ENCODE peak calls at places on chromosomes 6 and 20, in five cellular contexts. One of them, this sample, is unnamed.

GRCh38 chr6:147515327-147515726 is 6.8 kb downstream of the SAMD5 start:
- DNase-seq in GM12878: no peak
- DNase-seq in GM23248: no peak
- DNase-seq in fibroblast of lung: no peak
- DNase-seq in HCT116: no peak
- DNase-seq in this sample: no peak

GRCh38 chr20:32823078-32823477 is 3.3 kb downstream of the MAPRE1 start:
- DNase-seq in HCT116: no peak
- DNase-seq in GM23248: peak
- DNase-seq in fibroblast of lung: peak
- DNase-seq in GM12878: no peak
- DNase-seq in this sample: peak

GRCh38 chr20:20360464-20360863 is 7.4 kb upstream of the INSM1 start:
- DNase-seq in GM12878: no peak
- DNase-seq in fibroblast of lung: peak
- DNase-seq in GM23248: peak
- DNase-seq in HCT116: peak
- DNase-seq in this sample: peak

GRCh38 chr6:125114248-125114858 is 39.2 kb upstream of the TPD52L1 start:
- DNase-seq in HCT116: peak
- DNase-seq in GM12878: no peak
- DNase-seq in GM23248: peak
- DNase-seq in fibroblast of lung: peak
- DNase-seq in this sample: no peak

GRCh38 chr6:109296305-109296915 is 85.9 kb downstream of the CD164 start:
- DNase-seq in fibroblast of lung: no peak
- DNase-seq in HCT116: no peak
- DNase-seq in GM23248: peak
- DNase-seq in GM12878: no peak
- DNase-seq in this sample: no peak

GRCh38 chr6:90610671-90611542 is 24.0 kb upstream of the MAP3K7 start:
- DNase-seq in fibroblast of lung: peak
- DNase-seq in GM12878: no peak
- DNase-seq in HCT116: no peak
- DNase-seq in GM23248: peak
- DNase-seq in this sample: peak

GRCh38 chr20:14401479-14402138 is 64.2 kb upstream of the FLRT3 start:
- DNase-seq in GM23248: no peak
- DNase-seq in fibroblast of lung: peak
- DNase-seq in HCT116: no peak
- DNase-seq in GM12878: no peak
- DNase-seq in this sample: no peak

GRCh38 chr6:135938588-135939215 is 87.2 kb downstream of the PDE7B start:
- DNase-seq in fibroblast of lung: peak
- DNase-seq in GM23248: peak
- DNase-seq in HCT116: no peak
- DNase-seq in GM12878: no peak
- DNase-seq in this sample: peak

GRCh38 chr20:58984691-58985090 is 3.6 kb downstream of the NELFCD start:
- DNase-seq in fibroblast of lung: no peak
- DNase-seq in GM23248: no peak
- DNase-seq in GM12878: no peak
- DNase-seq in HCT116: no peak
- DNase-seq in this sample: no peak

GRCh38 chr20:50317644-50318043 is 127.0 kb downstream of the CEBPB start:
- DNase-seq in GM12878: no peak
- DNase-seq in GM23248: no peak
- DNase-seq in HCT116: no peak
- DNase-seq in fibroblast of lung: no peak
- DNase-seq in this sample: no peak

GRCh38 chr6:109834595-109835437 is 143.3 kb upstream of the GPR6 start:
- DNase-seq in GM12878: no peak
- DNase-seq in GM23248: no peak
- DNase-seq in fibroblast of lung: no peak
- DNase-seq in HCT116: no peak
- DNase-seq in this sample: no peak

GRCh38 chr6:116387374-116387773 is 16.6 kb downstream of the DSE start:
- DNase-seq in GM23248: peak
- DNase-seq in HCT116: peak
- DNase-seq in GM12878: no peak
- DNase-seq in fibroblast of lung: peak
- DNase-seq in this sample: peak

GRCh38 chr6:41965429-41966213 is 24.0 kb upstream of the CCND3 start:
- DNase-seq in GM23248: no peak
- DNase-seq in HCT116: no peak
- DNase-seq in fibroblast of lung: no peak
- DNase-seq in GM12878: no peak
- DNase-seq in this sample: peak

GRCh38 chr6:124968401-124968800 is 6.2 kb downstream of the RNF217 start:
- DNase-seq in HCT116: no peak
- DNase-seq in GM12878: no peak
- DNase-seq in GM23248: no peak
- DNase-seq in fibroblast of lung: no peak
- DNase-seq in this sample: no peak

GRCh38 chr6:5025911-5026819 is 22.3 kb upstream of the RPP40 start:
- DNase-seq in GM23248: peak
- DNase-seq in fibroblast of lung: peak
- DNase-seq in GM12878: no peak
- DNase-seq in HCT116: no peak
- DNase-seq in this sample: peak

GRCh38 chr20:62499758-62500236 is 24.0 kb upstream of the GATA5 start:
- DNase-seq in fibroblast of lung: no peak
- DNase-seq in HCT116: no peak
- DNase-seq in GM23248: no peak
- DNase-seq in GM12878: no peak
- DNase-seq in this sample: no peak

GRCh38 chr6:47307362-47308222 is 2.1 kb downstream of the TNFRSF21 start:
- DNase-seq in fibroblast of lung: no peak
- DNase-seq in HCT116: no peak
- DNase-seq in GM12878: no peak
- DNase-seq in GM23248: no peak
- DNase-seq in this sample: no peak

GRCh38 chr20:23583526-23583925 is 15.2 kb upstream of the CST9L start:
- DNase-seq in GM12878: no peak
- DNase-seq in GM23248: no peak
- DNase-seq in HCT116: no peak
- DNase-seq in fibroblast of lung: no peak
- DNase-seq in this sample: no peak

GRCh38 chr6:169452117-169452868 is 198.6 kb upstream of the THBS2 start:
- DNase-seq in HCT116: peak
- DNase-seq in GM12878: no peak
- DNase-seq in fibroblast of lung: peak
- DNase-seq in GM23248: peak
- DNase-seq in this sample: peak

GRCh38 chr6:112851141-112851540 is 504.0 kb downstream of the RFPL4B start:
- DNase-seq in GM23248: no peak
- DNase-seq in HCT116: no peak
- DNase-seq in GM12878: no peak
- DNase-seq in fibroblast of lung: no peak
- DNase-seq in this sample: no peak

GRCh38 chr20:51373713-51374481 is 168.6 kb downstream of the NFATC2 start:
- DNase-seq in fibroblast of lung: no peak
- DNase-seq in GM12878: no peak
- DNase-seq in HCT116: no peak
- DNase-seq in GM23248: no peak
- DNase-seq in this sample: peak

GRCh38 chr6:33642897-33643296 is 21.8 kb downstream of the ITPR3 start:
- DNase-seq in HCT116: no peak
- DNase-seq in fibroblast of lung: no peak
- DNase-seq in GM12878: no peak
- DNase-seq in GM23248: no peak
- DNase-seq in this sample: no peak

GRCh38 chr20:51340451-51340840 is 202.1 kb downstream of the NFATC2 start:
- DNase-seq in HCT116: no peak
- DNase-seq in fibroblast of lung: no peak
- DNase-seq in GM23248: no peak
- DNase-seq in GM12878: no peak
- DNase-seq in this sample: no peak

GRCh38 chr6:40328988-40329545 is 258.1 kb downstream of the LRFN2 start:
- DNase-seq in GM23248: no peak
- DNase-seq in fibroblast of lung: no peak
- DNase-seq in HCT116: no peak
- DNase-seq in GM12878: no peak
- DNase-seq in this sample: no peak

GRCh38 chr20:25695532-25696383 is 895 bp downstream of the ZNF337 start:
- DNase-seq in fibroblast of lung: peak
- DNase-seq in GM12878: no peak
- DNase-seq in HCT116: no peak
- DNase-seq in GM23248: peak
- DNase-seq in this sample: no peak

GRCh38 chr6:35049885-35050284 is 91.3 kb downstream of the TCP11 start:
- DNase-seq in HCT116: no peak
- DNase-seq in fibroblast of lung: peak
- DNase-seq in GM23248: peak
- DNase-seq in GM12878: no peak
- DNase-seq in this sample: peak

GRCh38 chr20:19737025-19737424 is 21.0 kb upstream of the RIN2 start:
- DNase-seq in GM12878: peak
- DNase-seq in HCT116: no peak
- DNase-seq in fibroblast of lung: peak
- DNase-seq in GM23248: peak
- DNase-seq in this sample: peak

GRCh38 chr6:11854418-11855165 is 76.0 kb upstream of the ADTRP start:
- DNase-seq in fibroblast of lung: peak
- DNase-seq in GM23248: peak
- DNase-seq in HCT116: no peak
- DNase-seq in GM12878: no peak
- DNase-seq in this sample: peak

GRCh38 chr20:53857723-53858236 is 212.6 kb downstream of the BCAS1 start:
- DNase-seq in GM23248: no peak
- DNase-seq in HCT116: no peak
- DNase-seq in GM12878: no peak
- DNase-seq in fibroblast of lung: no peak
- DNase-seq in this sample: no peak

DNA sequence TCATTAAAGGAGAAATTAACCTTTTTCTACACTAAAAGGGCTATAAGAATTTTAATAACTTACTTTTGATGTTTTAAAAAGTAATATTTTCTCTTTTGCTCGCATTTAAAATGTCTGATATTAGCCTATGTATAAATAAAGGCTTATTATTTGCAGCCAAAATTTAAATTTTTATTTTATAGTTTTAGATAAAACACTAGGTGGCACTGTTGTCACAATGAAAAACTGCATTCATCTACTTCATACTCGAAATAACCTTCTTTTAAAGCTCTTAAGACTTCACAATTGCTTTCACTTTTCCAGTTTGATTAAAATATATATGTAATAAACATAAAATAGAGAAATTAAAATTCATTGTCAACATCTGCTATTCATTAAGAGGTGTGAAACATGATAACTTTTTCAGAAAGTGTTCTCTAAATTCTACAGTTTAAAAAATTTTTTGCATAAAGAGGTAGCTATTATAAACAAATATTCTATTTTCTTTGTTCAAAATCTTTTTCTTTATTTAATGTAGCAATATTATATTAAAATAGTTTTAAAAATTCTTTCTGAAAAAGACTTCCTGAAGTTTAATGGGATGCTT is 78.8 kb upstream of the DEFB112 start:
- DNase-seq in HCT116: no peak
- DNase-seq in GM23248: peak
- DNase-seq in GM12878: no peak
- DNase-seq in fibroblast of lung: peak
- DNase-seq in this sample: no peak
- TF ChIP-seq EZH2 in HCT116: no peak
- TF ChIP-seq EZH2 in GM23248: no peak
- TF ChIP-seq EZH2 in GM12878: no peak
- TF ChIP-seq EZH2 in fibroblast of lung: no peak
- TF ChIP-seq EZH2 in this sample: no peak

GRCh38 chr20:46204594-46205205 is 86.6 kb downstream of the CD40 start:
- DNase-seq in GM23248: no peak
- DNase-seq in GM12878: no peak
- DNase-seq in HCT116: no peak
- DNase-seq in fibroblast of lung: no peak
- DNase-seq in this sample: no peak
- TF ChIP-seq EZH2 in GM23248: no peak
- TF ChIP-seq EZH2 in GM12878: no peak
- TF ChIP-seq EZH2 in HCT116: no peak
- TF ChIP-seq EZH2 in fibroblast of lung: no peak
- TF ChIP-seq EZH2 in this sample: no peak

GRCh38 chr20:48827880-48828733 is at the start of gene PREX1:
- DNase-seq in GM12878: no peak
- DNase-seq in GM23248: peak
- DNase-seq in fibroblast of lung: peak
- DNase-seq in HCT116: no peak
- DNase-seq in this sample: peak
- TF ChIP-seq EZH2 in GM12878: no peak
- TF ChIP-seq EZH2 in GM23248: no peak
- TF ChIP-seq EZH2 in fibroblast of lung: no peak
- TF ChIP-seq EZH2 in HCT116: no peak
- TF ChIP-seq EZH2 in this sample: no peak

GRCh38 chr20:43188234-43188653 is 1.5 kb downstream of the PTPRT start:
- DNase-seq in GM23248: no peak
- DNase-seq in GM12878: no peak
- DNase-seq in HCT116: no peak
- DNase-seq in fibroblast of lung: no peak
- DNase-seq in this sample: no peak
- TF ChIP-seq EZH2 in GM23248: no peak
- TF ChIP-seq EZH2 in GM12878: no peak
- TF ChIP-seq EZH2 in HCT116: no peak
- TF ChIP-seq EZH2 in fibroblast of lung: peak
- TF ChIP-seq EZH2 in this sample: no peak

GRCh38 chr6:1712451-1712850 is 102.7 kb downstream of the FOXC1 start:
- DNase-seq in GM23248: no peak
- DNase-seq in HCT116: no peak
- DNase-seq in fibroblast of lung: no peak
- DNase-seq in GM12878: no peak
- DNase-seq in this sample: no peak
- TF ChIP-seq EZH2 in GM23248: no peak
- TF ChIP-seq EZH2 in HCT116: no peak
- TF ChIP-seq EZH2 in fibroblast of lung: no peak
- TF ChIP-seq EZH2 in GM12878: no peak
- TF ChIP-seq EZH2 in this sample: no peak

GRCh38 chr6:18985958-18986357 is 598.8 kb downstream of the RNF144B start:
- DNase-seq in GM12878: no peak
- DNase-seq in GM23248: no peak
- DNase-seq in fibroblast of lung: no peak
- DNase-seq in HCT116: no peak
- DNase-seq in this sample: no peak

GRCh38 chr6:18985061-18985460 is 597.9 kb downstream of the RNF144B start:
- DNase-seq in GM12878: no peak
- DNase-seq in GM23248: no peak
- DNase-seq in HCT116: no peak
- DNase-seq in fibroblast of lung: no peak
- DNase-seq in this sample: no peak

DNA sequence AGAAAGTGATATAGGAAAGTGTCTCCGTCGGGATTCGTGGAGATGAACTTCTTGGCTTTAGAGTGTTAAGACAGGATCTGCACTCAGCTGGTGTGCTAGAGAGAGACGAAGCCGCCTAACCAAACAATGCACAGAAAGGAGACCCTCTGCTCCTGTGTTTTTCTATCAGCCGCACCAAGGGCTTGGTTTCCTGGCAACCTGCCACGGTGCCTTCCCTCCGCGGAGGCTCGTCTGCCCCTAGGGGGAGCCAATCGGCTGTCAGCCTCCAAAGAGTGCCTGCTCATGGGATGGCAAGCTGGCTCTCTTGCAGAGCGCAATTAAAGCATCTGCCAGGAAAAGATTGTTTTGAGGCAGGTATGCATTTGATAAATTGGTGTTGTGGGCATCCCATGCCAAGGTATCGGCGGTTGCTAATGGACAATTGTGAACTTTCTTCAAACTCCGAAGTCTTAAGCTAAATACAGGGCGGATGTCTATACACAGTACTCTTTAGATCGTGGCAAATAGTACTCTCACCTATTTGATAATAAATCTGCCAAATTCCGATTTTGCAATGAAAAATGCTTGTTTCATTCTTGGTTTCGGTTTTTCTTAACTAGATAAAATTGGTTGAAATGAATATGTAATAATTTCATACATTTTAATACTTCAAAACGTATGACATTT is 603.3 kb downstream of the RNF144B start:
- DNase-seq in HCT116: peak
- DNase-seq in fibroblast of lung: peak
- DNase-seq in GM23248: peak
- DNase-seq in GM12878: no peak
- DNase-seq in this sample: peak
- TF ChIP-seq EZH2 in HCT116: no peak
- TF ChIP-seq EZH2 in fibroblast of lung: no peak
- TF ChIP-seq EZH2 in GM23248: no peak
- TF ChIP-seq EZH2 in GM12878: no peak
- TF ChIP-seq EZH2 in this sample: no peak

This sample was measured in astrocyte.